ENCODE peak calls at places on chromosomes 16 and 17, in six cellular contexts. One of them, this sample, is unnamed.

GRCh38 chr16:78684040-78684611 is 584.7 kb downstream of the WWOX start:
- DNase-seq in stomach: peak
- DNase-seq in OCI-LY7: no peak
- DNase-seq in AG04450: no peak
- DNase-seq in thoracic aorta: peak
- DNase-seq in heart left ventricle: peak
- DNase-seq in this sample: no peak

GRCh38 chr16:27820646-27821345 is 242.7 kb downstream of the GSG1L start:
- DNase-seq in stomach: no peak
- DNase-seq in OCI-LY7: no peak
- DNase-seq in AG04450: no peak
- DNase-seq in thoracic aorta: no peak
- DNase-seq in heart left ventricle: no peak
- DNase-seq in this sample: no peak

GRCh38 chr16:19014456-19014855 is 30.7 kb downstream of the TMC7 start:
- DNase-seq in stomach: no peak
- DNase-seq in OCI-LY7: no peak
- DNase-seq in AG04450: no peak
- DNase-seq in thoracic aorta: no peak
- DNase-seq in heart left ventricle: no peak
- DNase-seq in this sample: no peak

GRCh38 chr16:11180489-11180888 is 75.5 kb downstream of the SOCS1 start:
- DNase-seq in stomach: no peak
- DNase-seq in OCI-LY7: no peak
- DNase-seq in AG04450: no peak
- DNase-seq in thoracic aorta: no peak
- DNase-seq in heart left ventricle: no peak
- DNase-seq in this sample: no peak

GRCh38 chr17:74592087-74592990 is at the start of gene CD300LD:
- DNase-seq in stomach: no peak
- DNase-seq in OCI-LY7: no peak
- DNase-seq in AG04450: no peak
- DNase-seq in thoracic aorta: no peak
- DNase-seq in heart left ventricle: no peak
- DNase-seq in this sample: no peak

GRCh38 chr17:66296289-66296725 is 6.1 kb upstream of the PRKCA start:
- DNase-seq in stomach: no peak
- DNase-seq in OCI-LY7: no peak
- DNase-seq in AG04450: no peak
- DNase-seq in thoracic aorta: no peak
- DNase-seq in heart left ventricle: no peak
- DNase-seq in this sample: no peak

GRCh38 chr16:57186630-57187507 is 740 bp downstream of the RSPRY1 start:
- DNase-seq in stomach: no peak
- DNase-seq in OCI-LY7: peak
- DNase-seq in AG04450: no peak
- DNase-seq in thoracic aorta: no peak
- DNase-seq in heart left ventricle: no peak
- DNase-seq in this sample: peak

GRCh38 chr16:51845586-51845985 is 694.5 kb upstream of the SALL1 start:
- DNase-seq in stomach: no peak
- DNase-seq in OCI-LY7: no peak
- DNase-seq in AG04450: no peak
- DNase-seq in thoracic aorta: no peak
- DNase-seq in heart left ventricle: no peak
- DNase-seq in this sample: no peak

GRCh38 chr17:80922580-80923160 is 69.0 kb upstream of the CHMP6 start:
- DNase-seq in stomach: no peak
- DNase-seq in OCI-LY7: no peak
- DNase-seq in AG04450: no peak
- DNase-seq in thoracic aorta: no peak
- DNase-seq in heart left ventricle: peak
- DNase-seq in this sample: no peak

DNA sequence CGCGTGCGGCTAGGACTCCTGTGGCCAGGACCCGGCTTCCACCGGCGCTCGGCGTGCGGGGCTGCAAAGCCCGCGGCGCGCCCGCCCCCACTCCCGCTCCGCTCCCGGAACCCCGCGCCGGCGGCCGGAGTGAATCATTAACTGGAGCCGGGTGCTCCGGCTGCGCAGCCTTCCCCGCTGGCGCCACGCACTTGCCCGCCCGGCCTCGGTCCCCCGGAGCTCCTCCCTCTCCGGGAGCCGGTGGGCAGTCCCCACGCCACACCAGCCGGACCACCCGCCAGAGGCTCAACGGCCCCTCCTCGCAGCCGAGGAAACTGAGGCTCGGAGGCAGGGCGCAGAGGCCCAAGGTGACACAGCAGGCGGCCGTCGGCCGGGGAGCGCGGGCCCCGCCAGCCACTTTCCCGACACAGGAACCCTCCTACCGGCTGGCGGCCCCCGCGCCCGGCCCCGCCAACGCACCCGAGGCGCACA is 580 bp downstream of the BCAR1 start:
- DNase-seq in stomach: peak
- DNase-seq in OCI-LY7: no peak
- DNase-seq in AG04450: no peak
- DNase-seq in thoracic aorta: no peak
- DNase-seq in heart left ventricle: peak
- DNase-seq in this sample: peak
- H3K27ac ChIP-seq in stomach: peak
- H3K27ac ChIP-seq in OCI-LY7: no peak
- H3K27ac ChIP-seq in AG04450: peak
- H3K27ac ChIP-seq in thoracic aorta: peak
- H3K27ac ChIP-seq in heart left ventricle: peak
- H3K27ac ChIP-seq in this sample: peak

GRCh38 chr17:4219241-4219640 is 44.5 kb downstream of the ANKFY1 start:
- DNase-seq in stomach: no peak
- DNase-seq in OCI-LY7: no peak
- DNase-seq in AG04450: no peak
- DNase-seq in thoracic aorta: no peak
- DNase-seq in heart left ventricle: no peak
- DNase-seq in this sample: no peak
- H3K27ac ChIP-seq in stomach: no peak
- H3K27ac ChIP-seq in OCI-LY7: no peak
- H3K27ac ChIP-seq in AG04450: no peak
- H3K27ac ChIP-seq in thoracic aorta: no peak
- H3K27ac ChIP-seq in heart left ventricle: no peak
- H3K27ac ChIP-seq in this sample: no peak

DNA sequence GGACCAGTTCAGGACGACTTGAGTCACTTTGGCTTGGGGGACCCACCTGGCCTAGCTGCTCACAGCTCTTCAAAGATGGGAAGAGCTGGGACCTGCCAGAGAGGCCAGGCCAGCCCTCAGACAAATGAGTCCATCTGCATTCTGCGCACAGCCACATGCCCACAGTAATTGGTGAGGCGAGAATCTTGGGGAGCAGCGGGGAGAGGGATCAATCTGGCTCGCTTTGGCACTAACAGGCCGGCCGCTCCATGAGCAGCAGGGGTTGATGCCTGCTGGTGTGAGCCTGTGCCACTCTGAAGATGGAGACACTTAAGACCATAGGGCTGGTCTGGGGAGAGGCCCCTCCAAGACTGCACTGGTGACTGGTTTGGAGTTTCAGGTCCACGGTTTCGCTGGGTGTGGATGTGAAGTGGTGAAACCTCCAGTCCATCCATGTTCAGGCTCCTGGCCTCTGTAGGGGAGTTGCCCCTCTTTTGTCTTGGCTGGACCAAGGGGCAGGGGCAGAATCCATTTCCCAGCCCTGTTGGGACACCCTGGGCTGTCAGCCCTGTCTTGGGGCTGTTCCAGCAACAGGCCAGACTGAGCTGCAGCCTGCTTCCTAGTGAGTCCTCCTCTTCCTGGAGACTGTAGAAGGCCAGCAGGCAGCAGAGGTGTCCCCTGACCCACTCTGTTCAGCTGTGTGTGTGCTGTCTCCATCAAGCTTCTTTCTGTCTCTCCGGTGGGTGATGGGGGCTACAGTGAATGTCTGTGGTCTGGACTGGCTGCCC is 7.3 kb downstream of the CTRL start:
- DNase-seq in stomach: no peak
- DNase-seq in OCI-LY7: no peak
- DNase-seq in AG04450: no peak
- DNase-seq in thoracic aorta: no peak
- DNase-seq in heart left ventricle: no peak
- DNase-seq in this sample: no peak
- H3K27ac ChIP-seq in stomach: no peak
- H3K27ac ChIP-seq in OCI-LY7: no peak
- H3K27ac ChIP-seq in AG04450: no peak
- H3K27ac ChIP-seq in thoracic aorta: no peak
- H3K27ac ChIP-seq in heart left ventricle: no peak
- H3K27ac ChIP-seq in this sample: no peak

DNA sequence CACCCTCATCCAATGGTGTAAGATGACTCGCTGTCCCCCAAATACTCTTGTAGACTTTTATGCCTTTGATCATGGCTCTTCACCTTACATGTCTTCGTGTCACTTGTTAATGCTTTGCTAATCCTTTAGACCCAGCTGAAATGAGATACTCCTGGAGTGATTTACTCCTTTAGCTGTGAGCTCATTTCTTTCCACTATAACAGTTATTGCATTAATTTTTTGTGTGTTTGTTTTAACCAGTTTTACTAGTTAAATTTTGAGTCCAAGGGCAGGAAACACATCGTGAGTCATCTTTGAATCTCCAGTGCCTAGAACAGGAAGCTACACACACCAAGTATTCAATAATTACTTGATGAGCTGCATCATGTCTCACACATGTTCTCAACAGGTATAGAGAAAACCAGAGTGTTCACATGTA is 6.5 kb upstream of the CTCF start:
- DNase-seq in stomach: no peak
- DNase-seq in OCI-LY7: peak
- DNase-seq in AG04450: no peak
- DNase-seq in thoracic aorta: no peak
- DNase-seq in heart left ventricle: no peak
- DNase-seq in this sample: no peak
- H3K27ac ChIP-seq in stomach: peak
- H3K27ac ChIP-seq in OCI-LY7: peak
- H3K27ac ChIP-seq in AG04450: no peak
- H3K27ac ChIP-seq in thoracic aorta: no peak
- H3K27ac ChIP-seq in heart left ventricle: no peak
- H3K27ac ChIP-seq in this sample: no peak

GRCh38 chr16:50499254-50499653 is 48.9 kb upstream of the NKD1 start:
- DNase-seq in stomach: no peak
- DNase-seq in OCI-LY7: no peak
- DNase-seq in AG04450: no peak
- DNase-seq in thoracic aorta: no peak
- DNase-seq in heart left ventricle: no peak
- DNase-seq in this sample: no peak

GRCh38 chr16:50496990-50497389 is 51.2 kb upstream of the NKD1 start:
- DNase-seq in stomach: no peak
- DNase-seq in OCI-LY7: no peak
- DNase-seq in AG04450: no peak
- DNase-seq in thoracic aorta: no peak
- DNase-seq in heart left ventricle: no peak
- DNase-seq in this sample: no peak

GRCh38 chr16:50500171-50500874 is 47.9 kb upstream of the NKD1 start:
- DNase-seq in stomach: no peak
- DNase-seq in OCI-LY7: no peak
- DNase-seq in AG04450: no peak
- DNase-seq in thoracic aorta: no peak
- DNase-seq in heart left ventricle: no peak
- DNase-seq in this sample: no peak

GRCh38 chr16:50497592-50497991 is 50.6 kb upstream of the NKD1 start:
- DNase-seq in stomach: no peak
- DNase-seq in OCI-LY7: no peak
- DNase-seq in AG04450: no peak
- DNase-seq in thoracic aorta: peak
- DNase-seq in heart left ventricle: no peak
- DNase-seq in this sample: no peak

GRCh38 chr16:50498756-50499155 is 49.4 kb upstream of the NKD1 start:
- DNase-seq in stomach: no peak
- DNase-seq in OCI-LY7: no peak
- DNase-seq in AG04450: no peak
- DNase-seq in thoracic aorta: peak
- DNase-seq in heart left ventricle: no peak
- DNase-seq in this sample: no peak
- H3K27ac ChIP-seq in stomach: no peak
- H3K27ac ChIP-seq in OCI-LY7: no peak
- H3K27ac ChIP-seq in AG04450: no peak
- H3K27ac ChIP-seq in thoracic aorta: peak
- H3K27ac ChIP-seq in heart left ventricle: no peak
- H3K27ac ChIP-seq in this sample: no peak

GRCh38 chr16:81645303-81645702 is 133.8 kb upstream of the PLCG2 start:
- DNase-seq in stomach: no peak
- DNase-seq in OCI-LY7: no peak
- DNase-seq in AG04450: peak
- DNase-seq in thoracic aorta: no peak
- DNase-seq in heart left ventricle: peak
- DNase-seq in this sample: no peak
- H3K27ac ChIP-seq in stomach: peak
- H3K27ac ChIP-seq in OCI-LY7: no peak
- H3K27ac ChIP-seq in AG04450: peak
- H3K27ac ChIP-seq in thoracic aorta: no peak
- H3K27ac ChIP-seq in heart left ventricle: no peak
- H3K27ac ChIP-seq in this sample: no peak

DNA sequence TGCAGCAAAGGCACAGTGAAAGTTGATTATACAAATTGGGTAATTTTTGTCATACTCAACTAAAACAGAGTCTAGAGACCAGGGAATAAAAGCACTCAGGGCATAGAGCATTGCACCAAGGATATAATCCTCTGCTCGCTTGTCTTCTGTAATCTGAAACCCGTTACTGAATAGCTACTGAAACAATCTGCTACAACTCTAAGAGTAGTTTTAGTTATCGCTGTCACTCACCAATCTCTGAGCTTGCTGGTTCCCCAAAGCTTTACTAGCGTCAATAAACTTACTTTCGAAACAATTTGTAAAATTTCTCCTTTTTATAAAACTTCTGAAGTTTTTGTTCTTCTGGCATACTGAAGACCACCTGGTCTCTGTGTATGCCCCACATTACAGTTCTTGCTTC is 22.9 kb upstream of the SLC35G3 start:
- DNase-seq in stomach: no peak
- DNase-seq in OCI-LY7: no peak
- DNase-seq in AG04450: no peak
- DNase-seq in thoracic aorta: no peak
- DNase-seq in heart left ventricle: no peak
- DNase-seq in this sample: no peak
- H3K27ac ChIP-seq in stomach: no peak
- H3K27ac ChIP-seq in OCI-LY7: no peak
- H3K27ac ChIP-seq in AG04450: no peak
- H3K27ac ChIP-seq in thoracic aorta: no peak
- H3K27ac ChIP-seq in heart left ventricle: no peak
- H3K27ac ChIP-seq in this sample: no peak

GRCh38 chr17:16961792-16962191 is 10.1 kb downstream of the TNFRSF13B start:
- DNase-seq in stomach: no peak
- DNase-seq in OCI-LY7: no peak
- DNase-seq in AG04450: no peak
- DNase-seq in thoracic aorta: no peak
- DNase-seq in heart left ventricle: no peak
- DNase-seq in this sample: no peak

GRCh38 chr17:16968786-16969185 is 3.1 kb downstream of the TNFRSF13B start:
- DNase-seq in stomach: no peak
- DNase-seq in OCI-LY7: no peak
- DNase-seq in AG04450: no peak
- DNase-seq in thoracic aorta: no peak
- DNase-seq in heart left ventricle: no peak
- DNase-seq in this sample: no peak

GRCh38 chr17:16962804-16963203 is 9.1 kb downstream of the TNFRSF13B start:
- DNase-seq in stomach: no peak
- DNase-seq in OCI-LY7: no peak
- DNase-seq in AG04450: no peak
- DNase-seq in thoracic aorta: no peak
- DNase-seq in heart left ventricle: no peak
- DNase-seq in this sample: no peak
- H3K27ac ChIP-seq in stomach: no peak
- H3K27ac ChIP-seq in OCI-LY7: no peak
- H3K27ac ChIP-seq in AG04450: no peak
- H3K27ac ChIP-seq in thoracic aorta: no peak
- H3K27ac ChIP-seq in heart left ventricle: no peak
- H3K27ac ChIP-seq in this sample: no peak

This sample was measured in ovary.